ENCODE peak calls at places on chromosome 13, in six cellular contexts. One of them, this sample, is unnamed.
A peak's percentile ranks its signal among the peaks of the same experiment; 100 is the strongest.

GRCh38 chr13:99267927-99268326 is 9.7 kb upstream of the GPR18 start:
- DNase-seq in RWPE1: no peak
- DNase-seq in GM23338: no peak
- DNase-seq in H9: no peak
- DNase-seq in suprapubic skin: no peak
- DNase-seq in lung: no peak
- DNase-seq in this sample: no peak

GRCh38 chr13:109844396-109844795 is 58.0 kb upstream of the IRS2 start:
- DNase-seq in RWPE1: no peak
- DNase-seq in GM23338: peak; percentile 10
- DNase-seq in H9: no peak
- DNase-seq in suprapubic skin: no peak
- DNase-seq in lung: no peak
- DNase-seq in this sample: no peak

GRCh38 chr13:109348514-109349340 is 437.7 kb downstream of the IRS2 start:
- DNase-seq in RWPE1: peak; percentile 58
- DNase-seq in GM23338: no peak
- DNase-seq in H9: no peak
- DNase-seq in suprapubic skin: no peak
- DNase-seq in lung: no peak
- DNase-seq in this sample: no peak

GRCh38 chr13:107864543-107865460 is 350.5 kb downstream of the LIG4 start:
- DNase-seq in RWPE1: no peak
- DNase-seq in GM23338: peak; percentile 90
- DNase-seq in H9: no peak
- DNase-seq in suprapubic skin: no peak
- DNase-seq in lung: no peak
- DNase-seq in this sample: no peak

GRCh38 chr13:29922281-29922821 is 71.9 kb upstream of the UBL3 start:
- DNase-seq in RWPE1: peak; percentile 40
- DNase-seq in GM23338: no peak
- DNase-seq in H9: no peak
- DNase-seq in suprapubic skin: no peak
- DNase-seq in lung: no peak
- DNase-seq in this sample: no peak

GRCh38 chr13:26619321-26619720 is 61.8 kb downstream of the WASF3 start:
- DNase-seq in RWPE1: peak; percentile 8
- DNase-seq in GM23338: no peak
- DNase-seq in H9: no peak
- DNase-seq in suprapubic skin: no peak
- DNase-seq in lung: no peak
- DNase-seq in this sample: no peak

GRCh38 chr13:62837895-62838294 is 1422.2 kb upstream of the PCDH20 start:
- DNase-seq in RWPE1: peak; percentile 2
- DNase-seq in GM23338: no peak
- DNase-seq in H9: no peak
- DNase-seq in suprapubic skin: no peak
- DNase-seq in lung: no peak
- DNase-seq in this sample: no peak

GRCh38 chr13:99162962-99163361 is 37.7 kb upstream of the UBAC2 start:
- DNase-seq in RWPE1: no peak
- DNase-seq in GM23338: no peak
- DNase-seq in H9: no peak
- DNase-seq in suprapubic skin: no peak
- DNase-seq in lung: no peak
- DNase-seq in this sample: no peak

GRCh38 chr13:80217614-80218456 is 123.1 kb downstream of the SPRY2 start:
- DNase-seq in RWPE1: no peak
- DNase-seq in GM23338: peak; percentile 44
- DNase-seq in H9: peak; percentile 39
- DNase-seq in suprapubic skin: no peak
- DNase-seq in lung: no peak
- DNase-seq in this sample: no peak

GRCh38 chr13:111251646-111252448 is 68.6 kb upstream of the TEX29 start:
- DNase-seq in RWPE1: no peak
- DNase-seq in GM23338: no peak
- DNase-seq in H9: no peak
- DNase-seq in suprapubic skin: no peak
- DNase-seq in lung: no peak
- DNase-seq in this sample: peak; percentile 16

GRCh38 chr13:44266305-44266704 is 107.3 kb upstream of the SERP2 start:
- DNase-seq in RWPE1: no peak
- DNase-seq in GM23338: peak; percentile 11
- DNase-seq in H9: peak; percentile 48
- DNase-seq in suprapubic skin: no peak
- DNase-seq in lung: no peak
- DNase-seq in this sample: peak; percentile 35

GRCh38 chr13:19818223-19818842 is 35.6 kb upstream of the PSPC1 start:
- DNase-seq in RWPE1: no peak
- DNase-seq in GM23338: peak; percentile 92
- DNase-seq in H9: peak; percentile 94
- DNase-seq in suprapubic skin: no peak
- DNase-seq in lung: peak; percentile 74
- DNase-seq in this sample: no peak

GRCh38 chr13:37047032-37047431 is 12.5 kb downstream of the SUPT20H start:
- DNase-seq in RWPE1: no peak
- DNase-seq in GM23338: no peak
- DNase-seq in H9: no peak
- DNase-seq in suprapubic skin: no peak
- DNase-seq in lung: no peak
- DNase-seq in this sample: no peak

GRCh38 chr13:94303644-94304174 is 175.8 kb downstream of the DCT start:
- DNase-seq in RWPE1: no peak
- DNase-seq in GM23338: peak; percentile 29
- DNase-seq in H9: no peak
- DNase-seq in suprapubic skin: no peak
- DNase-seq in lung: no peak
- DNase-seq in this sample: no peak

GRCh38 chr13:40102854-40103253 is 447.4 kb downstream of the COG6 start:
- DNase-seq in RWPE1: peak; percentile 68
- DNase-seq in GM23338: no peak
- DNase-seq in H9: no peak
- DNase-seq in suprapubic skin: no peak
- DNase-seq in lung: no peak
- DNase-seq in this sample: no peak

DNA sequence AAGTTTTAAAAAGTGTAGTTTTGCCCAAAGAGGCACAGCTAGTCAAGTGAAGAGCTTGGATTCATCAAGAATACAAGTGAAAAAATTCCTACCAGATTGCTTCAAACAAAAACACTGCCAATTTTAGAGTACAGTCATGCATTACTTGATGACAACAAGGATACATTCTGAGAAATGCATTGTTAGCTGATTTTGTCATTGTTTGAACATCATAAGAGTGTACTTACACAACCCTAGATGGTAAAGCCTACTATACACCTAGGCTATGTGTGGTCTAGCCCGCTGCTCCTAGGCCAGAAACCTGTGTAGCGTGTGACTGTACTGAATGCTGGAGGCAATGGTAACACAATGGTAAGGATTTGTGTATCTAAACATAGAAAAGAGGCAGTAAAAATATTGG is 41.1 kb downstream of the TMTC4 start:
- DNase-seq in RWPE1: peak; percentile 5
- DNase-seq in GM23338: no peak
- DNase-seq in H9: no peak
- DNase-seq in suprapubic skin: no peak
- DNase-seq in lung: no peak
- DNase-seq in this sample: no peak
- H3K27ac ChIP-seq in RWPE1: peak overlapping the region; percentile 25
- H3K27ac ChIP-seq in GM23338: no peak overlapping the region
- H3K27ac ChIP-seq in H9: no peak overlapping the region
- H3K27ac ChIP-seq in suprapubic skin: no peak overlapping the region
- H3K27ac ChIP-seq in lung: no peak overlapping the region
- H3K27ac ChIP-seq in this sample: no peak overlapping the region

GRCh38 chr13:25571237-25571636 is 199.5 kb downstream of the ATP8A2 start:
- DNase-seq in RWPE1: no peak
- DNase-seq in GM23338: peak; percentile 42
- DNase-seq in H9: no peak
- DNase-seq in suprapubic skin: no peak
- DNase-seq in lung: no peak
- DNase-seq in this sample: no peak
- TF ChIP-seq CTCF in RWPE1: no peak
- TF ChIP-seq CTCF in GM23338: peak; percentile 35
- TF ChIP-seq CTCF in H9: peak; percentile 51
- TF ChIP-seq CTCF in suprapubic skin: no peak
- TF ChIP-seq CTCF in lung: no peak
- TF ChIP-seq CTCF in this sample: no peak

GRCh38 chr13:74074723-74075122 is 59.5 kb downstream of the KLF12 start:
- DNase-seq in RWPE1: peak; percentile 4
- DNase-seq in GM23338: no peak
- DNase-seq in H9: no peak
- DNase-seq in suprapubic skin: no peak
- DNase-seq in lung: no peak
- DNase-seq in this sample: no peak
- H3K27ac ChIP-seq in RWPE1: no peak overlapping the region
- H3K27ac ChIP-seq in GM23338: no peak overlapping the region
- H3K27ac ChIP-seq in H9: no peak overlapping the region
- H3K27ac ChIP-seq in suprapubic skin: no peak overlapping the region
- H3K27ac ChIP-seq in lung: peak overlapping the region; percentile 18
- H3K27ac ChIP-seq in this sample: no peak overlapping the region

GRCh38 chr13:21557995-21558394 is 46.0 kb downstream of the MICU2 start:
- DNase-seq in RWPE1: no peak
- DNase-seq in GM23338: peak; percentile 75
- DNase-seq in H9: peak; percentile 40
- DNase-seq in suprapubic skin: no peak
- DNase-seq in lung: no peak
- DNase-seq in this sample: no peak
- TF ChIP-seq CTCF in RWPE1: peak; percentile 16
- TF ChIP-seq CTCF in GM23338: peak; percentile 72
- TF ChIP-seq CTCF in H9: peak; percentile 68
- TF ChIP-seq CTCF in suprapubic skin: peak; percentile 18
- TF ChIP-seq CTCF in lung: no peak
- TF ChIP-seq CTCF in this sample: no peak

This sample was measured in coronary artery.